ENCODE peak calls at places on chromosomes 3 and 15, in seven cellular contexts. U is GM23338, Y is neural progenitor cell, B is GM23248, G is PC-3, T is SK-N-SH, W is MM.1S. Z is an unnamed sample.

GRCh38 chr15:38263996-38264395 is 11.4 kb downstream of the SPRED1 start:
- DNase-seq in W (no peak), G (no peak), T (no peak), Y (no peak), U (no peak), B (peak; percentile 70), Z (no peak)

GRCh38 chr15:70200511-70200991 is 102.8 kb upstream of the TLE3 start:
- DNase-seq in B (peak; percentile 32), G (no peak), Y (no peak), U (no peak), T (peak; percentile 80), W (no peak), Z (no peak)

GRCh38 chr3:158434412-158435038 is 136.5 kb upstream of the MLF1 start:
- DNase-seq in G (peak; percentile 73), U (peak; percentile 86), T (peak; percentile 17), W (peak; percentile 83), Y (peak; percentile 79), B (peak; percentile 78), Z (peak; percentile 72)

GRCh38 chr3:161171113-161171512 is 50.0 kb upstream of the NMD3 start:
- DNase-seq in Y (no peak), B (peak; percentile 92), U (no peak), T (no peak), G (peak; percentile 71), W (no peak), Z (no peak)

GRCh38 chr3:168544097-168544957 is 448.6 kb upstream of the GOLIM4 start:
- DNase-seq in B (peak; percentile 8), T (no peak), G (peak; percentile 40), U (peak; percentile 61), Y (peak; percentile 23), W (no peak), Z (no peak)

GRCh38 chr3:41482134-41482533 is 282.8 kb downstream of the CTNNB1 start:
- DNase-seq in G (no peak), Y (no peak), U (peak; percentile 80), W (no peak), B (no peak), T (no peak), Z (no peak)

GRCh38 chr3:107222927-107223326 is 154.3 kb upstream of the CCDC54 start:
- DNase-seq in W (no peak), T (no peak), U (no peak), B (peak; percentile 86), Y (no peak), G (peak; percentile 75), Z (no peak)

GRCh38 chr3:151067158-151067557 is 18.3 kb upstream of the MED12L start:
- DNase-seq in T (no peak), G (peak; percentile 38), W (peak; percentile 45), U (peak; percentile 79), Y (no peak), B (no peak), Z (peak; percentile 60)

GRCh38 chr3:45537960-45538640 is 56.5 kb upstream of the LIMD1 start:
- DNase-seq in B (no peak), G (no peak), W (no peak), T (no peak), Y (no peak), U (no peak), Z (no peak)

GRCh38 chr3:16114930-16115329 is 59.5 kb upstream of the GALNT15 start:
- DNase-seq in G (no peak), T (no peak), U (no peak), Y (no peak), W (no peak), B (no peak), Z (no peak)

GRCh38 chr15:34470892-34471291 is 33.3 kb upstream of the GOLGA8A start:
- DNase-seq in U (no peak), G (no peak), Y (no peak), W (no peak), B (no peak), T (no peak), Z (no peak)

GRCh38 chr3:32399030-32399620 is 7.5 kb downstream of the CMTM7 start:
- DNase-seq in T (peak; percentile 52), B (peak; percentile 72), U (peak; percentile 85), W (peak; percentile 67), G (peak; percentile 88), Y (peak; percentile 74), Z (peak; percentile 81)

GRCh38 chr15:96122077-96123027 is 208.1 kb upstream of the NR2F2 start:
- DNase-seq in B (peak; percentile 69), G (peak; percentile 76), U (no peak), W (no peak), Y (no peak), T (no peak), Z (no peak)

GRCh38 chr3:166291510-166291909 is 454.3 kb upstream of the BCHE start:
- DNase-seq in G (no peak), T (no peak), U (peak; percentile 73), B (no peak), W (peak; percentile 27), Y (peak; percentile 16), Z (no peak)

GRCh38 chr15:99430881-99431401 is 134.8 kb upstream of the MEF2A start:
- DNase-seq in G (no peak), T (no peak), U (no peak), Y (no peak), W (no peak), B (no peak), Z (no peak)

GRCh38 chr3:9402410-9403228 is 5.2 kb downstream of the SETD5 start:
- DNase-seq in G (no peak), Y (peak; percentile 87), W (no peak), U (peak; percentile 90), B (peak; percentile 52), T (peak; percentile 44), Z (no peak)

DNA sequence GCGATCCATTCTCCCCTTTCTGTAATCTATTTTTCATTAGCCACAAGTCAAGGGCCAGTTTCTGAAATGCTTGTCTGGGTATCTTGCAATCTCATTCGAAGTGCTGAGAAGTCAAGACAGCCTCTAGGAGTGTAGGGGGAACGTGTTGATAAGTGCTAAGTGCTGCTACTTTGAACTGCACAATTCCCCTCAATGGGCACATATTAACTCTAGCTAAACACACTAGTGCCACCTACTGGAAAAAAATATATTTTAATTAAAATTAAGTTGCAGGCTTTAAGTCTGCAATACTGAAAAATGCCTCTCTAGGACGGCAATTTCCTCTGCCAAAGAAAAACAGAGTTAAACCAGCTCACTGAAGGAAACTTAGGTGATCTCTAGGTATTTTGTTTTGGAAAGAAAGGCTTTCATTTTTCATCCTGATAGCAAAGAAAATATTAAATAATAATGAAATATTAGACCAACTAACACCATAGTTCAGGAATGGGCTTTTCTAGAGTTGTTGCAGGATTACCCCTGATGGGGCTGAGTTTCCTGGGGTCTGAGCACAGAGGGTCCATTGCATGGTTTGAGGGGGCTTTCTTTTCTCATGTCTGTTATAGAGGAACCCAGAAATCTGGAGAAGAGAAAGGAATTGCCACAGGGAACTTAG is 181.9 kb upstream of the KBTBD8 start:
- DNase-seq in Y (peak; percentile 83), U (peak; percentile 82), B (peak; percentile 63), T (peak; percentile 46), G (peak; percentile 58), W (peak; percentile 79), Z (peak; percentile 81)
- TF ChIP-seq EZH2phosphoT487 in Y (no peak), U (no peak), B (no peak), T (no peak), G (no peak), W (no peak), Z (no peak)

GRCh38 chr3:136734382-136735070 is 17.7 kb downstream of the STAG1 start:
- DNase-seq in G (no peak), W (no peak), B (no peak), U (peak; percentile 42), T (peak; percentile 24), Y (peak; percentile 42), Z (no peak)
- H3K4me1 ChIP-seq in G (no peaks in the 10 kb centered on the region), W (peaks cover 11% of the 10 kb centered on the region), B (peaks cover 5% of the 10 kb centered on the region), U (peaks cover 30% of the 10 kb centered on the region), T (no peaks in the 10 kb centered on the region), Y (peaks cover 30% of the 10 kb centered on the region), Z (peaks cover 26% of the 10 kb centered on the region)

GRCh38 chr3:172513488-172513887 is 9.7 kb downstream of the TNFSF10 start:
- DNase-seq in G (no peak), T (no peak), Y (no peak), U (no peak), B (no peak), W (no peak), Z (no peak)
- TF ChIP-seq EZH2phosphoT487 in G (no peak), T (no peak), Y (no peak), U (no peak), B (no peak), W (no peak), Z (no peak)

GRCh38 chr3:122589297-122589696 is 11.8 kb downstream of the PARP15 start:
- DNase-seq in B (no peak), U (no peak), T (no peak), G (no peak), W (no peak), Y (no peak), Z (peak; percentile 27)

GRCh38 chr3:122598556-122598955 is 21.1 kb downstream of the PARP15 start:
- DNase-seq in U (no peak), G (no peak), W (no peak), Y (no peak), B (no peak), T (no peak), Z (no peak)

GRCh38 chr3:122590581-122590980 is 13.1 kb downstream of the PARP15 start:
- DNase-seq in Y (no peak), T (no peak), W (no peak), B (no peak), G (no peak), U (no peak), Z (no peak)

DNA sequence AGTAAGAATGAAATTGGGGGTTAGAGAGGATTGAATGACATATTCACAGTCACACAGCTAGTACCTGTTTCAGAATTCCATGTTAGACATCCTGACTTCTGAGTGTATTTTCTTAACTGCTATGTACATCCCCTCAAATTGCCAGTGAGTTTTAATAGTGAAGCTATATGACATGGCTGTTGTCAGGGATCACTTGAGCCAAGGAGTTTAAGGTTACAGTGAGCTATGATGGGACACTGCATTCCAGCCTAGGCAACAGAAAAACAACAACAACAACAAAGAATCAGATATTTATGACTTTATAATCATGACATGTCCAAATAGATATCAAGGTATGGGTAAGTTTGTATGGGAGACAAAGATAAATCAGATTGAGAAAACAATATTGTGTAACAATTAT is 16.6 kb downstream of the PARP15 start:
- DNase-seq in U (no peak), W (no peak), Y (no peak), G (no peak), B (no peak), T (no peak), Z (no peak)
- H3K4me1 ChIP-seq in U (peaks cover 8% of the 10 kb centered on the region), W (no peaks in the 10 kb centered on the region), Y (no peaks in the 10 kb centered on the region), G (no peaks in the 10 kb centered on the region), B (no peaks in the 10 kb centered on the region), T (no peaks in the 10 kb centered on the region), Z (peaks cover 10% of the 10 kb centered on the region)

DNA sequence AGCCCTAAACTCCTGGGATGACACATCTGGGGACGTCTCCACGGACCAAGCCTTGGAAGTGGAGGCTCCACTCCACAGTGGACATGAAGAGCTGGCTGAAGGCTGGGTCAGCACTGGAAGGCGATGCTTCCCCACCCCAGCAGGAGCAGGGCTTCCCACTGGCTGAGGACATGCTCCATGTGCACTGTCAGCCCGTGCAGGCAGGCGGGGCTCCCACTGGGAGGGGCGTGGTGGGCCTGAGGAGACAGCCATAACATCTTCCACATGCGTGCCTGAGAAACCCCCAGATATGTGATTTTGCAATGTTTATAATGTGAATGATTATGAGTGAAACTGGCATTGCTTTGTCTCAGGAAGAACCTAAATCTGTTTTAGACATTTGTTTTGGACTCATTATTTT is 231.3 kb downstream of the KLF13 start:
- DNase-seq in Y (no peak), T (no peak), B (peak; percentile 17), G (no peak), W (no peak), U (no peak), Z (no peak)
- TF ChIP-seq EZH2phosphoT487 in Y (no peak), T (no peak), B (no peak), G (no peak), W (no peak), U (no peak), Z (no peak)

GRCh38 chr3:112126501-112126900 is 6.5 kb downstream of the GCSAM start:
- DNase-seq in U (peak; percentile 80), G (no peak), T (no peak), B (peak; percentile 29), W (no peak), Y (peak; percentile 79), Z (peak; percentile 82)
- H3K4me1 ChIP-seq in U (peaks cover 37% of the 10 kb centered on the region), G (no peaks in the 10 kb centered on the region), T (no peaks in the 10 kb centered on the region), B (peaks cover 8% of the 10 kb centered on the region), W (peaks cover 80% of the 10 kb centered on the region), Y (peaks cover 53% of the 10 kb centered on the region), Z (peaks cover 96% of the 10 kb centered on the region)

Z was measured in OCI-LY7.